ENCODE peak calls at places on chromosomes 7 and 10, in ten cellular contexts. I is esophagus muscularis mucosa, W is H1, X is GM12891, O is prostate gland, Z is HepG2, V is GM12892, L is endothelial cell of umbilical vein, K is transverse colon, Y is GM23338. T is an unnamed sample.

GRCh38 chr10:58647770-58648169 is 135.1 kb downstream of the BICC1 start:
- DNase-seq in Z (no peak), W (no peak), K (no peak), Y (no peak), L (no peak), O (no peak), X (no peak), V (no peak), I (no peak), T (no peak)

GRCh38 chr10:73655257-73655989 is 406 bp downstream of the SYNPO2L start:
- DNase-seq in W (no peak), V (no peak), L (no peak), K (peak), Z (no peak), O (no peak), I (no peak), Y (no peak), X (no peak), T (no peak)

GRCh38 chr7:94375713-94376112 is 19.0 kb upstream of the COL1A2 start:
- DNase-seq in I (no peak), K (no peak), Y (peak), L (peak), X (no peak), W (no peak), O (no peak), V (no peak), Z (no peak), T (no peak)

GRCh38 chr10:23437987-23438546 is 808 bp upstream of the OTUD1 start:
- DNase-seq in Z (no peak), V (no peak), O (no peak), I (no peak), L (no peak), X (no peak), W (no peak), Y (no peak), K (no peak), T (no peak)

GRCh38 chr10:100148353-100149211 is 37.2 kb downstream of the ERLIN1 start:
- DNase-seq in L (no peak), I (peak), V (peak), Y (no peak), K (no peak), O (no peak), X (peak), Z (peak), W (no peak), T (no peak)

GRCh38 chr7:94888542-94888941 is 18.9 kb upstream of the PPP1R9A start:
- DNase-seq in Y (peak), O (peak), I (no peak), Z (peak), X (no peak), K (peak), V (no peak), W (no peak), L (peak), T (no peak)

GRCh38 chr7:83520706-83521105 is 128.2 kb downstream of the SEMA3E start:
- DNase-seq in W (no peak), Y (no peak), I (no peak), Z (no peak), X (no peak), V (no peak), L (no peak), O (no peak), K (no peak), T (no peak)

GRCh38 chr7:95045236-95045923 is 138.0 kb downstream of the PPP1R9A start:
- DNase-seq in O (no peak), Z (peak), L (peak), X (no peak), V (no peak), K (peak), W (peak), I (no peak), Y (peak), T (peak)

GRCh38 chr7:150384406-150385239 is 5.5 kb downstream of the ZNF775 start:
- DNase-seq in Y (no peak), K (no peak), O (no peak), W (no peak), V (no peak), I (no peak), X (no peak), L (no peak), Z (no peak), T (no peak)

GRCh38 chr10:43210556-43210955 is 56.3 kb downstream of the RASGEF1A start:
- DNase-seq in V (no peak), Z (no peak), L (no peak), K (no peak), I (no peak), W (no peak), O (no peak), X (no peak), Y (no peak), T (peak)

GRCh38 chr7:84665339-84665738 is 470.8 kb upstream of the SEMA3A start:
- DNase-seq in X (no peak), Z (no peak), W (no peak), L (no peak), K (no peak), O (no peak), V (no peak), I (no peak), Y (no peak), T (no peak)

GRCh38 chr7:35993663-35994622 is 159.1 kb upstream of the EEPD1 start:
- DNase-seq in X (no peak), Y (no peak), V (no peak), K (peak), O (no peak), I (no peak), W (no peak), Z (peak), L (no peak), T (no peak)

GRCh38 chr7:141320287-141320686 is 230.9 kb upstream of the AGK start:
- DNase-seq in K (no peak), X (no peak), O (no peak), L (no peak), V (no peak), Z (no peak), Y (no peak), I (no peak), W (no peak), T (no peak)

GRCh38 chr7:96402913-96403312 is 81.0 kb upstream of the SLC25A13 start:
- DNase-seq in Z (no peak), I (no peak), V (no peak), O (no peak), X (no peak), Y (no peak), L (no peak), K (no peak), W (no peak), T (no peak)

GRCh38 chr10:59536151-59536550 is 173.5 kb downstream of the SLC16A9 start:
- DNase-seq in Z (no peak), O (no peak), Y (no peak), V (no peak), I (no peak), K (no peak), W (no peak), L (peak), X (no peak), T (no peak)

GRCh38 chr10:46523119-46523880 is 33.2 kb downstream of the GPRIN2 start:
- DNase-seq in W (no peak), Z (no peak), I (no peak), K (peak), V (no peak), L (no peak), X (no peak), O (peak), Y (no peak), T (peak)

GRCh38 chr10:72254891-72255568 is 18.7 kb upstream of the DDIT4 start:
- DNase-seq in Y (peak), V (peak), W (no peak), L (peak), I (peak), X (no peak), K (peak), Z (no peak), O (peak), T (peak)

GRCh38 chr7:99155207-99155606 is 11.3 kb upstream of the SMURF1 start:
- DNase-seq in Z (no peak), K (no peak), V (no peak), L (peak), X (no peak), I (peak), Y (no peak), W (no peak), O (no peak), T (no peak)

GRCh38 chr10:88874271-88874670 is 5.8 kb upstream of the STAMBPL1 start:
- DNase-seq in O (no peak), V (no peak), X (no peak), K (no peak), Y (no peak), L (no peak), W (no peak), I (no peak), Z (no peak), T (no peak)

GRCh38 chr7:133431134-133431711 is 178.3 kb downstream of the EXOC4 start:
- DNase-seq in O (no peak), I (no peak), Z (no peak), L (no peak), X (no peak), W (no peak), K (no peak), Y (no peak), V (no peak), T (no peak)

GRCh38 chr10:128927821-128928220 is 539.2 kb upstream of the MGMT start:
- DNase-seq in X (no peak), O (no peak), W (no peak), K (no peak), Y (no peak), I (no peak), Z (no peak), L (no peak), V (no peak), T (no peak)

GRCh38 chr10:103451871-103452713 is at the start of gene CALHM2:
- DNase-seq in X (peak), V (peak), L (peak), W (no peak), I (no peak), Z (peak), K (peak), Y (peak), O (peak), T (peak)

GRCh38 chr10:49394933-49395740 is 752 bp downstream of the DRGX start:
- DNase-seq in X (no peak), Y (peak), Z (no peak), V (no peak), I (no peak), W (no peak), O (no peak), L (no peak), K (no peak), T (no peak)

GRCh38 chr7:93914581-93915066 is 6.9 kb upstream of the GNG11 start:
- DNase-seq in Z (no peak), L (peak), X (no peak), Y (no peak), K (no peak), I (no peak), V (no peak), W (no peak), O (no peak), T (no peak)

GRCh38 chr7:29035044-29035740 is 77.1 kb upstream of the TRIL start:
- DNase-seq in O (no peak), K (no peak), Y (no peak), Z (peak), L (peak), I (no peak), W (no peak), X (no peak), V (no peak), T (no peak)

GRCh38 chr7:129252133-129252532 is 27.3 kb downstream of the AHCYL2 start:
- DNase-seq in K (no peak), W (no peak), I (no peak), Y (no peak), Z (no peak), L (no peak), X (no peak), O (no peak), V (no peak), T (no peak)

GRCh38 chr7:111561659-111561908 is 708 bp downstream of the IMMP2L start:
- DNase-seq in K (no peak), L (no peak), Y (no peak), I (no peak), Z (no peak), X (no peak), W (no peak), O (no peak), V (no peak), T (no peak)

GRCh38 chr7:111559665-111560064 is 2.6 kb downstream of the IMMP2L start:
- DNase-seq in I (no peak), K (no peak), O (no peak), L (no peak), X (no peak), W (no peak), Z (no peak), Y (no peak), V (no peak), T (no peak)

GRCh38 chr7:111564078-111564477 is 1.8 kb upstream of the IMMP2L start:
- DNase-seq in L (no peak), X (no peak), I (no peak), Y (no peak), O (no peak), Z (no peak), V (no peak), W (no peak), K (no peak), T (no peak)

GRCh38 chr7:111560773-111561658 is 1.3 kb downstream of the IMMP2L start:
- DNase-seq in O (no peak), W (no peak), I (no peak), V (no peak), Y (peak), L (peak), Z (peak), X (no peak), K (no peak), T (no peak)

DNA sequence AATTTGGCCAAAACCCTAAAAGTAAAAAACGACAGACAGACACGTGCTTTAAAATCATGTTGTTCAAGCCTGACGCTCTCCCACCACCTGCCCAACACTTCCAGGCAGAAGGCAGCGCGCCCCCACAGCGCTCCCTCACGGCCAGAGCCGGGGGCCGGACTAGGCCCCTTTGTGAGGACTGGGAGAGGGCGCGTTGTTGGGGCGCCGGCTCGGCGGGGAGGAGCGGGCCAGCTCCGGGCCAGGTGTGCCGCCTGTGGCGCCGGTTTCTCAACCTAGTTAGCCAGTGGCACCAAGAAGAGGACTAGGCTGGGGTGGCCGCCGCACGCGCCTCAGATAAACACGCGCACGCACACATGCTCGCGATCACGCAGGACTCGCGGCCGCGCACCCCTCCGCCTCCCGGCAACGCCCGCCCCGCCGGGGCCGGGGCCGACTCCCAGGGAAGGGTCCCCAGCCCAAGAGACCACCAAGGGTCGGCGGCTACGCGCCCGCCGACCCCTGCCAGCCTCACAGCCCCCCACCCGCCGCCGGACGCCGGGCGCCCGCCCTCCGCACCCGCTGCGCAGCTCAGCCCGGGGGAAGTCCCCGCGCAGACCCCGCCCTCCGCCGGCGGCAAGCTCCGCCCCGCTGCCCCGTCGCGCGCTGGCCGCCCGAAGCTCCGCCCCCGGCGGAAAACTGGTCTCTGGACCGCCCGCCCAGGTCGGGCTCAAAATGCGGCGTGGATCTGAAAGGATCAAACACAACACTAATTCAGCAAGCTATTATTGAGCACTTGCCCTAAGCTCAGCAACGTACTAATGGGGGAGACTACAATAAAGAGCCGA is at the start of gene IMMP2L:
- DNase-seq in I (peak), Z (peak), K (peak), X (peak), L (peak), Y (peak), V (peak), O (peak), W (peak), T (peak)
- TF ChIP-seq POLR2AphosphoS5 in I (peak), Z (peak), K (peak), X (no peak), L (peak), Y (peak), V (no peak), O (peak), W (peak), T (peak)

DNA sequence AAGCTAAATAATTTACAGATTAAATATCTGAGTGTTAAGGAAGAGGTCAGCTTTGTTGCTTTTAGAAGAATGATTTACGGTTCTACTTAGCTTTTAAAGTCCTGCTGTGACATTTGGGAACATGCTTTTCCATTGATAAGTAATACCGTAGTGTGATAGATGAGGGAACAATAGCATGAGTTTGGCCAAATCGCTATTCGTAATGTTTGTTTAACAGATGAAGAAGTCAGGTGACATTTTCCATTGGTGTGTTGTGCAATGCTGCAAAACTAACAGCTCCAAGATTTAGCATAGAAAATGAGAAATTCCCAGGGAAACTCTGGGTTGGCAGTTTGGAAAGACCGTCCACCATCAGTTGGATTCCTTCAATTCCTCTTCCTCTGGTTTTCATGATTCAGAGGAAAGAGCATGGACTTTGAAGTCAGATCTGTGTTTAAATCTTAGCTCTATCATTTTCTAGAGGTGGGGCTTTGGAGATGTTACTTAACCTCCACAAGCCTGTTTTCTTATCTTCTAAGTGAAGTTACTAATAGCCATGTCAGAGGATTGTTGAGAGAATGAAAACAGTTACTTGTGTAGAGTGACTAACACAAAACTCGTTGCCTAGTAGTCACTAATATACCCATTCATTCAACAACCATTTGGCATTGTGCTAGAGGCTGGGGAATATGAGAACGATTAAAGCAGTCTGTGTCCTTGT is 140.4 kb upstream of the BMPER start:
- DNase-seq in O (no peak), I (no peak), V (no peak), Y (no peak), K (no peak), X (no peak), L (peak), W (no peak), Z (peak), T (no peak)
- TF ChIP-seq POLR2AphosphoS5 in O (no peak), I (no peak), V (no peak), Y (no peak), K (no peak), X (no peak), L (no peak), W (no peak), Z (no peak), T (no peak)

DNA sequence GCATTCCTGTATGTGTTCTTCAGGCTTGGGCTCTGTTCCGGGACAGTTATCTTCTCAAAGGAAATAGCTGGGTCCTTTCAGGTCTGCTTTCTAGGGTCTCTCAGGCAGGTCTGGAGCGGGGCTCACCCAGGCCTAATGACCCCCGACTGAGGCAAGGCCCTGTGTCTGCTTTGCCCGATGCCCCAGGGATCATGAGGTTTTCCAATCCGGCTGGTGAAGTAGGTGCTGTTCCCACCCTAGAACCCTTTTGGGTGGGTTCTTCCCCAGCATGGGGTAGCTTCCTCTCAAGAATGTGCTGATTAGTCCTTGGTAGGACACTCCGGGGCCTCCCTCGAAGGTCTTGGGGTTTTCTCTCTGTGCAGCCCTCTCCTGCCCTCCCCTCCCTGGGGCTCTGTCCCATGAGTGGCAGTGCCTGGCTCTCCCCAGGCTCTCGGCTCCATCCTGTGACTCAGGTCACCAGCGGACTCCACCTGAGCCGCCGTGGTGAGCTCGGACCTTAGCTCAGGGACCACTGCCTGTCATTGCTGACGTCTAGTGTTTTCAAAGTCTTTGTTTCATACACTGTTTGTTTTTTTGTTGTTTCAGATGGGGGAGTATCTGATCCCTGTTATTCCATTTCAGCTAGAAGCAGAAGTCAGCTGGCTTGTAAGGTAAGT is 71.0 kb upstream of the NKX6-2 start:
- DNase-seq in V (no peak), X (no peak), Z (no peak), Y (no peak), K (peak), O (no peak), I (no peak), W (no peak), L (no peak), T (peak)
- TF ChIP-seq POLR2AphosphoS5 in V (no peak), X (no peak), Z (no peak), Y (no peak), K (no peak), O (no peak), I (no peak), W (no peak), L (no peak), T (no peak)

GRCh38 chr7:117873056-117873932 is at the start of gene CTTNBP2:
- DNase-seq in Y (peak), K (peak), O (peak), I (no peak), W (no peak), V (no peak), Z (no peak), X (peak), L (peak), T (peak)
- TF ChIP-seq POLR2AphosphoS5 in Y (peak), K (no peak), O (no peak), I (no peak), W (no peak), V (no peak), Z (no peak), X (no peak), L (no peak), T (no peak)

DNA sequence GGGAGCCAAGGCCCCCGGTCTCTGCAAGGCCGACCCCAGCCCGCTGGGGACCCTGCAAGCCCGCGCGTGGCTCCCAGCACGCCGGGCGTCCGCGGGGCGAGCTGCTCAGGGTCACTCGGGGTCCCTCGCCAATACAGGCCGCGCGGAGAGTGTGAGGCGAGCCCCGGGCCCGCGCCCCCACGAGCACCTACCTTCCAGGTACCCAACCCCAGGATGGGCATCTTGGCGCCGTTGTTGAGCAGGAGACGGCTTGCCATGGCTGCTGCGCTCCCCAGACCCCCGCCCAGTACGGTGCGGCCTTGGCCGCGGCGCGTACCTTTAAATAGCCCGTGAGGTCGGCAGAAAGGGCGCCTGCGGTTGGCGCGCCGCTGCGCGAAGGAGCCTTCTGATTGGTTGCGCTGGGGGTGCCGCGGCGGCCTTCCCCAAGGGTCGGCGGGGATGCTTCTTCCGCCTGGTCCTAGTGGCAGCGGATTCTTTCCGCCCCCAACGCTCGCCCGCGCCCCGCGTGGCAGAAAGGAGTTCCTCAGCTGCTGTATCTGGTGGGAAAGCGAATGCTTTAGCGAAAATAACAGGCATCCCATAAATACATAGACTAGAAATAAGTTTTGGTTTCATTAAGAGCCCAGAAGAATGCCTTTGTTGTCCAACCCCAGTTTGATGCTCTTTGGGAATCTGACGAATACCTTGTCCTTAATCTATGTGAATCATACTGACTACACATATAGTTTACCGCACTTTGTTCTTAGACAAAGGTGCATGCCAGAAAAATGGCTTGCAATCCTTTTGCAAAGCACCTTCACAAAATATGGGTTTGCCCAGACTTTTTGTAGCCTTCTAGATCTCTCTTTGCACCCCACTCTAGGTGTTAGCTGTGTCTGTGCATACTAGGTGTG is at the start of gene AKR1B1:
- DNase-seq in Y (peak), X (peak), V (peak), Z (peak), O (peak), I (peak), L (peak), K (peak), W (peak), T (peak)
- TF ChIP-seq POLR2AphosphoS5 in Y (peak), X (no peak), V (no peak), Z (peak), O (peak), I (peak), L (peak), K (peak), W (peak), T (peak)